ENCODE peak calls at places on chromosomes 4 and X, in four cellular contexts. Q, K, T and Z are unnamed samples. For H3K4me1, the result is how much of the 10 kb centered on the place peaks cover.

GRCh38 chr4:24730256-24731001 is 64.9 kb upstream of the SOD3 start:
- DNase-seq in T (peak), K (peak), Q (no peak), Z (no peak)

GRCh38 chrX:40449396-40449795 is 131.4 kb upstream of the ATP6AP2 start:
- DNase-seq in K (no peak), Q (no peak), T (no peak), Z (no peak)

GRCh38 chr4:111045992-111046391 is 423.1 kb upstream of the PITX2 start:
- DNase-seq in K (no peak), Q (no peak), T (no peak), Z (peak)

GRCh38 chr4:121977251-121978168 is 25.6 kb upstream of the TRPC3 start:
- DNase-seq in T (no peak), K (peak), Q (no peak), Z (peak)

GRCh38 chr4:95636061-95636460 is 87.3 kb upstream of the UNC5C start:
- DNase-seq in T (no peak), Q (no peak), K (no peak), Z (no peak)

GRCh38 chrX:135384161-135384836 is 37.4 kb upstream of the SMIM10L2A start:
- DNase-seq in T (no peak), Q (no peak), K (no peak), Z (peak)

GRCh38 chrX:40755291-40756249 is 20.2 kb upstream of the MED14 start:
- DNase-seq in K (peak), T (no peak), Q (peak), Z (peak)

GRCh38 chr4:103887191-103887590 is 167.4 kb upstream of the TACR3 start:
- DNase-seq in T (no peak), Q (no peak), K (no peak), Z (no peak)

GRCh38 chr4:177302371-177303100 is 7.1 kb upstream of the NEIL3 start:
- DNase-seq in Q (no peak), K (peak), T (no peak), Z (no peak)

GRCh38 chr4:169311643-169312365 is 41.0 kb upstream of the SH3RF1 start:
- DNase-seq in Q (peak), T (peak), K (peak), Z (peak)

GRCh38 chr4:80097395-80098177 is 24.6 kb upstream of the ANTXR2 start:
- DNase-seq in T (no peak), K (peak), Q (no peak), Z (no peak)

GRCh38 chr4:158316264-158316663 is 106.0 kb downstream of the TMEM144 start:
- DNase-seq in T (no peak), Q (no peak), K (peak), Z (no peak)

GRCh38 chr4:187460016-187460415 is 535.6 kb upstream of the ZFP42 start:
- DNase-seq in K (no peak), T (no peak), Q (no peak), Z (no peak)
- H3K4me1 ChIP-seq in K (under half), T (under half), Q (under half), Z (under half)

GRCh38 chr4:21768349-21769310 is 179.9 kb downstream of the KCNIP4 start:
- DNase-seq in Q (no peak), T (no peak), K (peak), Z (peak)
- H3K9ac ChIP-seq in Q (no peak), T (no peak), K (no peak), Z (no peak)

DNA sequence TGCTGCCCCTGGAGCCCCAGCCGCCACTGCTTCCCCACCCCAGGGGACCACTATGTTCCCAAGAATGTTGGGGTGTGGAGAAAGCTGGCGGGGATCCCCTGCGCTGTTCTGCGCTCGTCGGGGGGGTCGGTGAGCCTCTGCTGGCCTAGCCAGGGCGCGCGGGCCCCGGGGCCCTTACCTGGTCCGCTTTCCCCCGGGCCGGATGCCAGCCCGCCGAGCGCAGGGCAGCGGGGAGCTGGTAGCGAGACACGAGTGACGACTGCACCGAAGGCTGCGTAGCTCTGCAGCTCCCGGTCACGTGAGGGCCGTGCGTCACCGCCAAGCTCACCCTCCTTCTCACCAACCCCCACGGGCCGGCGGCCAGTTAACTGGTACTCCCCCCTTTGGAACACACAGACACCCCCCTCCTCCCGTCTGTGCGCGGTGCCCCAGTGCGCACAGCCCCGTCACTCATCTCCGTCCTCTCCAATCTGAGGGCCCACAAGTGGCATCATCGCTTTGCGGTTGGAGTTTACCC is at the start of gene BEX1:
- DNase-seq in K (no peak), Q (peak), T (peak), Z (peak)
- H4K5ac ChIP-seq in K (no peak), Q (no peak), T (no peak), Z (no peak)

DNA sequence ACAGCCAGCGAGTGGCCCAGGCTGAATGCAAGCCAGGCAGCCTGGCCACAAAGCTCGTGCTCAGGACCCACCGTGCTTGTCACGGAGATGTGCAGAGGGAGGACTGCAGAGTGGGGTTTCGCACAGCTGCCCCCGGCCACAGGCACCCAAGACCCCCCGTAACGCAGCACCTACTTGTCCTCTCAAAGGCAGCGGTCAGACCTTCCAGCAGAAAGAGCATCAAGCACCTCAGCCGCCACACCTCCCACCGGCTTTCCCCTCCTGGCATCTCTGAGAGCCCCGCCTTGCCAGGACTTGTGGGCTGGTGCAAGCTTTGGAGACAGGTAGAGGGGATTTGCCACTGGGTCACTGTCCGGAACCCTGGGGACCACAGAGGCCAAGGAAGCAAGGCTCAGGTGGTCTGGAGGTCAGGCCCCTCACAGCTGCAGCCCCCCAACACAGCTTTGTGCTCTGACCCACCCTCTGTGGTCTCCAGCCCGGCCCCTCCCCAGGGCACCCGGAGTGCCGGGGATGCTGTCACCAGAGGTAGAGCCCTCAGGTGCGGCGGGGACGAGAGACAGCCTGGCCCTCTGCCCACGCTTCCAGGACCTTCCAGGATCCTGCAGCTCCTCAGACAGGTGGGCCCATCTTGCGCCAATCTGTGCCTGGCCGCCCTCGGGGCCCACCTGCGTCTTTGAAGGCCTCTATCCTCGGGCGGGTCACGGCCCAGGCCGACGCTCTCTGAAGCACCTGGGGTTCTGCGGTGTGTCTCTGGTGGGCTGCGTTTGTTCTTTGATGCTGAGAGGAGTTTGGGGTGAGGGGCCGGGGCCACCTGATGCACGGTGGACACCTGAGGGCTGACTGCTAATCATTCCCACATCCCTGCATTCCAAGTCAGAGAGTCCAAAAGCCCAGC is 34.4 kb upstream of the HMX1 start:
- DNase-seq in K (no peak), T (peak), Q (peak), Z (no peak)
- H3K4me1 ChIP-seq in K (under half), T (under half), Q (under half), Z (under half)

GRCh38 chr4:154230091-154230490 is 261.5 kb downstream of the DCHS2 start:
- DNase-seq in T (no peak), Q (no peak), K (no peak), Z (no peak)

GRCh38 chr4:154230723-154231122 is 260.9 kb downstream of the DCHS2 start:
- DNase-seq in Q (no peak), T (no peak), K (no peak), Z (no peak)

GRCh38 chr4:154231796-154232478 is 259.7 kb downstream of the DCHS2 start:
- DNase-seq in K (no peak), Q (no peak), T (no peak), Z (no peak)

DNA sequence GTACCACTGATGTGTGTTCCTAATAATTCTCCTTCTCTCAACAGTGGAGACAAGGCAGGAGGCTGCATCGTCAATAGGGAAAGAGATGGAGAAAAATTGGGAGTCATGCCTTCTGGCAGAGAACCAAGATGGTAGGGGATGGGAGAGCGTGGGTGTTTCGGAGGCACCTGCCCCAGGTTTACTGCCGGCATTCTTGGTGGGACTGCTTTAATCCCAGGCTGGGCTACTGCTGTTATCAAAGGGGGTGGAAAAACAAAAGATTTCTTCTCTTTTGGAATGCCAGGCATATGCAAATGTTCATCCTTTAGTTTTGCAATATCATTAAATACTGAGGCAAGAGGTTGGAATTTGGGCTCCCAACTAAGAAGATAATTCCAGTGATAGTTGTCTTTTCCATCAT is 257.0 kb downstream of the DCHS2 start:
- DNase-seq in T (no peak), Q (no peak), K (no peak), Z (no peak)
- H3K9ac ChIP-seq in T (no peak), Q (no peak), K (no peak), Z (no peak)

DNA sequence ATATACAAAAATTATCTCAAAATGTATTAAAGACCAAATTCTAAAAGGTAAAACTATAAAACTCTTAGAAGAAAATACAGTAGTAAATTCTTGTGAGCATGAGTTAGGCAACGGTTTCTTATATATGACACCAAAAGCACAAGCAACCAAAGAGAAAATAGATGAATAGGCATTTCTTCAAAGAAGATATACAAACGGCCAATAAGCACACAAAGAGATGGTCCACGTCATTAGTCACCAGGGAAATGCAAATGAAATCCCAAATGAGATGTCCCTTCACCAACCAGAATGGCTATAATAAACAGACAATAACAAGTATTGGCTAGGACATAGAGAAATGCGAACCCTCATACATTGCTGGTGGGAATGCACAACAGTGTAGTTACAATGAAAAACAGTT is 44.5 kb downstream of the RAB33A start:
- DNase-seq in T (no peak), Q (no peak), K (peak), Z (no peak)
- H4K5ac ChIP-seq in T (no peak), Q (no peak), K (no peak), Z (no peak)